ENCODE peak calls at places on chromosomes 5 and 9, in seven cellular contexts. One of them, this sample, is unnamed.

GRCh38 chr9:99105152-99106043 is 485 bp downstream of the TGFBR1 start:
- DNase-seq in type B pancreatic cell: peak
- DNase-seq in HFFc6: peak
- DNase-seq in left ventricle myocardium inferior: peak
- DNase-seq in cardiac muscle cell: peak
- DNase-seq in neural crest cell: peak
- DNase-seq in upper lobe of right lung: peak
- DNase-seq in this sample: peak

GRCh38 chr9:104068546-104068945 is 25.6 kb upstream of the SMC2 start:
- DNase-seq in upper lobe of right lung: no peak
- DNase-seq in left ventricle myocardium inferior: no peak
- DNase-seq in cardiac muscle cell: no peak
- DNase-seq in neural crest cell: no peak
- DNase-seq in HFFc6: no peak
- DNase-seq in type B pancreatic cell: no peak
- DNase-seq in this sample: no peak

GRCh38 chr5:45399041-45399440 is 297.1 kb downstream of the HCN1 start:
- DNase-seq in type B pancreatic cell: no peak
- DNase-seq in HFFc6: no peak
- DNase-seq in left ventricle myocardium inferior: no peak
- DNase-seq in cardiac muscle cell: peak
- DNase-seq in upper lobe of right lung: no peak
- DNase-seq in neural crest cell: no peak
- DNase-seq in this sample: no peak

GRCh38 chr5:16593013-16593412 is 23.8 kb downstream of the RETREG1 start:
- DNase-seq in HFFc6: peak
- DNase-seq in left ventricle myocardium inferior: no peak
- DNase-seq in neural crest cell: no peak
- DNase-seq in cardiac muscle cell: no peak
- DNase-seq in type B pancreatic cell: no peak
- DNase-seq in upper lobe of right lung: no peak
- DNase-seq in this sample: no peak

GRCh38 chr5:12965804-12966203 is 978.7 kb downstream of the DNAH5 start:
- DNase-seq in HFFc6: no peak
- DNase-seq in type B pancreatic cell: no peak
- DNase-seq in neural crest cell: no peak
- DNase-seq in left ventricle myocardium inferior: no peak
- DNase-seq in upper lobe of right lung: no peak
- DNase-seq in cardiac muscle cell: no peak
- DNase-seq in this sample: no peak

GRCh38 chr9:112168197-112168596 is 6.9 kb downstream of the SUSD1 start:
- DNase-seq in HFFc6: no peak
- DNase-seq in type B pancreatic cell: no peak
- DNase-seq in upper lobe of right lung: no peak
- DNase-seq in left ventricle myocardium inferior: no peak
- DNase-seq in neural crest cell: no peak
- DNase-seq in cardiac muscle cell: no peak
- DNase-seq in this sample: no peak

GRCh38 chr5:180259260-180259611 is 32.6 kb downstream of the MAPK9 start:
- DNase-seq in upper lobe of right lung: no peak
- DNase-seq in HFFc6: no peak
- DNase-seq in left ventricle myocardium inferior: no peak
- DNase-seq in cardiac muscle cell: no peak
- DNase-seq in neural crest cell: no peak
- DNase-seq in type B pancreatic cell: no peak
- DNase-seq in this sample: no peak

GRCh38 chr9:6096821-6097220 is 81.4 kb upstream of the RANBP6 start:
- DNase-seq in type B pancreatic cell: no peak
- DNase-seq in HFFc6: peak
- DNase-seq in cardiac muscle cell: no peak
- DNase-seq in neural crest cell: no peak
- DNase-seq in upper lobe of right lung: no peak
- DNase-seq in left ventricle myocardium inferior: no peak
- DNase-seq in this sample: no peak

GRCh38 chr5:161105563-161105962 is 253.6 kb upstream of the ATP10B start:
- DNase-seq in upper lobe of right lung: no peak
- DNase-seq in HFFc6: no peak
- DNase-seq in type B pancreatic cell: no peak
- DNase-seq in cardiac muscle cell: peak
- DNase-seq in left ventricle myocardium inferior: no peak
- DNase-seq in neural crest cell: no peak
- DNase-seq in this sample: no peak

GRCh38 chr5:138950411-138951011 is 75.4 kb upstream of the LRRTM2 start:
- DNase-seq in left ventricle myocardium inferior: no peak
- DNase-seq in upper lobe of right lung: peak
- DNase-seq in type B pancreatic cell: no peak
- DNase-seq in neural crest cell: no peak
- DNase-seq in cardiac muscle cell: no peak
- DNase-seq in HFFc6: no peak
- DNase-seq in this sample: no peak

GRCh38 chr5:23332650-23333251 is 174.7 kb upstream of the PRDM9 start:
- DNase-seq in cardiac muscle cell: peak
- DNase-seq in HFFc6: no peak
- DNase-seq in upper lobe of right lung: no peak
- DNase-seq in neural crest cell: no peak
- DNase-seq in type B pancreatic cell: no peak
- DNase-seq in left ventricle myocardium inferior: no peak
- DNase-seq in this sample: no peak
- TF ChIP-seq CTCF in cardiac muscle cell: peak
- TF ChIP-seq CTCF in HFFc6: no peak
- TF ChIP-seq CTCF in upper lobe of right lung: peak
- TF ChIP-seq CTCF in neural crest cell: peak
- TF ChIP-seq CTCF in type B pancreatic cell: peak
- TF ChIP-seq CTCF in left ventricle myocardium inferior: peak
- TF ChIP-seq CTCF in this sample: peak

GRCh38 chr5:102451082-102451481 is 47.7 kb downstream of the SLCO6A1 start:
- DNase-seq in HFFc6: no peak
- DNase-seq in left ventricle myocardium inferior: no peak
- DNase-seq in type B pancreatic cell: no peak
- DNase-seq in neural crest cell: no peak
- DNase-seq in upper lobe of right lung: no peak
- DNase-seq in cardiac muscle cell: no peak
- DNase-seq in this sample: no peak

GRCh38 chr5:102453716-102454115 is 45.1 kb downstream of the SLCO6A1 start:
- DNase-seq in left ventricle myocardium inferior: no peak
- DNase-seq in type B pancreatic cell: no peak
- DNase-seq in upper lobe of right lung: no peak
- DNase-seq in HFFc6: no peak
- DNase-seq in neural crest cell: no peak
- DNase-seq in cardiac muscle cell: no peak
- DNase-seq in this sample: no peak

GRCh38 chr5:102450313-102450990 is 48.3 kb downstream of the SLCO6A1 start:
- DNase-seq in left ventricle myocardium inferior: no peak
- DNase-seq in type B pancreatic cell: no peak
- DNase-seq in HFFc6: no peak
- DNase-seq in cardiac muscle cell: no peak
- DNase-seq in neural crest cell: no peak
- DNase-seq in upper lobe of right lung: no peak
- DNase-seq in this sample: no peak
- TF ChIP-seq CTCF in left ventricle myocardium inferior: no peak
- TF ChIP-seq CTCF in type B pancreatic cell: peak
- TF ChIP-seq CTCF in HFFc6: no peak
- TF ChIP-seq CTCF in cardiac muscle cell: no peak
- TF ChIP-seq CTCF in neural crest cell: peak
- TF ChIP-seq CTCF in upper lobe of right lung: no peak
- TF ChIP-seq CTCF in this sample: no peak

GRCh38 chr5:162591724-162592123 is 524.2 kb downstream of the GABRG2 start:
- DNase-seq in neural crest cell: no peak
- DNase-seq in left ventricle myocardium inferior: no peak
- DNase-seq in type B pancreatic cell: no peak
- DNase-seq in cardiac muscle cell: no peak
- DNase-seq in HFFc6: no peak
- DNase-seq in upper lobe of right lung: no peak
- DNase-seq in this sample: no peak

GRCh38 chr5:162593881-162594280 is 526.3 kb downstream of the GABRG2 start:
- DNase-seq in cardiac muscle cell: no peak
- DNase-seq in neural crest cell: no peak
- DNase-seq in HFFc6: no peak
- DNase-seq in upper lobe of right lung: no peak
- DNase-seq in type B pancreatic cell: no peak
- DNase-seq in left ventricle myocardium inferior: no peak
- DNase-seq in this sample: no peak
- TF ChIP-seq CTCF in cardiac muscle cell: no peak
- TF ChIP-seq CTCF in neural crest cell: peak
- TF ChIP-seq CTCF in HFFc6: peak
- TF ChIP-seq CTCF in upper lobe of right lung: peak
- TF ChIP-seq CTCF in type B pancreatic cell: peak
- TF ChIP-seq CTCF in left ventricle myocardium inferior: no peak
- TF ChIP-seq CTCF in this sample: peak

GRCh38 chr9:95107001-95107749 is 210.3 kb downstream of the FANCC start:
- DNase-seq in neural crest cell: no peak
- DNase-seq in HFFc6: no peak
- DNase-seq in left ventricle myocardium inferior: no peak
- DNase-seq in upper lobe of right lung: peak
- DNase-seq in type B pancreatic cell: no peak
- DNase-seq in cardiac muscle cell: no peak
- DNase-seq in this sample: no peak
- TF ChIP-seq CTCF in neural crest cell: no peak
- TF ChIP-seq CTCF in HFFc6: no peak
- TF ChIP-seq CTCF in left ventricle myocardium inferior: no peak
- TF ChIP-seq CTCF in upper lobe of right lung: no peak
- TF ChIP-seq CTCF in type B pancreatic cell: no peak
- TF ChIP-seq CTCF in cardiac muscle cell: no peak
- TF ChIP-seq CTCF in this sample: peak

DNA sequence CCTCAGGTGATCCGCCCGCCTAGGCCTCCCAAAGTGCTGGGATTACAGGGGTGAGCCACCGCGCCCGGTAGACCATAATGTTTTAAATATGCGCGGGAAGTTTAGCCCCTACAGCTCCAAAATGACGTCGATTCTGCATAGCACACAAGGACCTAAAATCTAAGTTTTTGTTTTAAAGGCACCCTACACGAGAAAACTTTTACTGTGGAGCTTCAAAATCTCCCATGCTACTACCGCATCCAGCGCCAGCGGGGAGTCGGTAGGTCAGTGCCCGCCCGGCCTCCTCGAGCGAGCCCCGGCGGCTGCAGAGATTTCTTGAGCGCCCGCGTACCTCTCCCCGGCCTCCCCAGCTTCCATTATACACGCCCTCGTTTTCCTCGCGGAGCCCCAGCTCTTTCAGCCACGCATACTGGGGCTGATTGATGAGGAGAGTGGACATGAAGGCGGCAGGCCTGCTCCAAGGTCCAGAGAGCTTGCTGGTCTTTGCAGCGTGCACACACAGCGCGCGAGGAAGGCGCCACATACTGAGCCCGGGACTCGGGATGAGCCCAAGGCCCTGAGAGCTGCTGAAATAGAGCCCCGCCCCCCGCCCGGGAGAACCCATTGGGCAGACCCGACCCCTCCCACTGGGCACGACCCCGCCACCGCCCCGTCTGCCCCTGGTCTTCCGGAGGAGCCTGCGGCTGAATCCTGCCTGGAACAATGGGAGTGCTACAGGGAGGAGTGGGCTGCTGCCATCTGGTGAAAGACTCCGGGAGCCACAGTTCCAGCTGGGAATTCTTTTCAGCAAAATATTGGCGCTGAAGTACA is at the start of gene ALDH7A1:
- DNase-seq in neural crest cell: peak
- DNase-seq in cardiac muscle cell: peak
- DNase-seq in left ventricle myocardium inferior: peak
- DNase-seq in HFFc6: peak
- DNase-seq in type B pancreatic cell: peak
- DNase-seq in upper lobe of right lung: peak
- DNase-seq in this sample: peak
- TF ChIP-seq CTCF in neural crest cell: peak
- TF ChIP-seq CTCF in cardiac muscle cell: peak
- TF ChIP-seq CTCF in left ventricle myocardium inferior: peak
- TF ChIP-seq CTCF in HFFc6: peak
- TF ChIP-seq CTCF in type B pancreatic cell: peak
- TF ChIP-seq CTCF in upper lobe of right lung: peak
- TF ChIP-seq CTCF in this sample: peak

GRCh38 chr5:171850354-171850947 is 64.8 kb downstream of the SMIM23 start:
- DNase-seq in upper lobe of right lung: no peak
- DNase-seq in HFFc6: no peak
- DNase-seq in left ventricle myocardium inferior: no peak
- DNase-seq in cardiac muscle cell: peak
- DNase-seq in neural crest cell: no peak
- DNase-seq in type B pancreatic cell: no peak
- DNase-seq in this sample: no peak
- TF ChIP-seq CTCF in upper lobe of right lung: peak
- TF ChIP-seq CTCF in HFFc6: peak
- TF ChIP-seq CTCF in left ventricle myocardium inferior: peak
- TF ChIP-seq CTCF in cardiac muscle cell: peak
- TF ChIP-seq CTCF in neural crest cell: peak
- TF ChIP-seq CTCF in type B pancreatic cell: peak
- TF ChIP-seq CTCF in this sample: peak

DNA sequence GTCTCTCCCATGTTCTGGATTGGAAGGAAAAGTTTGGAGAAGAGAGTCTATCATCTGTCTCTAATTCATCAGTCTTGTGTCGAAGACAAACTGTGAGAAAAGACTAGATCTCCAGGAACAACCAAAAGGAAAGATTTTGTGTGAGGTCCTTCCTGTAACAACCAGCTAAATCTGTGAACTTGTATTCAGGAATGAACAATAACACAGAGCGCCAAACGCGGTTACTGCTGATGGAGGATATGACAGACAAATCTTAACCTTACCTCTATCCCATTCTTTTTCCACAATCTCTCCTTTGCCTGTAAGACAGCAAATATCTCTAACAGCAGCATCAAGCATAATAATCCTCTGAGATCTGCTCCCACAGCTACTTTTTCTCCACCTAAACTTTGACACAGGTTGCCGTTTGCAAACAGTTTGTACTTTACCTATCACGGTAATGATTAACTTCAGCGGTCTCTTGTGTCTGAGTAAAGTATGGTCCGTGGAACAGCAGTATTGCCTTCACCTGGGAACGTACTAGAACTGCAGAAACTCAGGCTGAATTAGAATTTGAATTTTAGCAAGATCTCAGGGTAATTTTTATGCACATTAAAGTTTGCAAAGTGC is 387.6 kb downstream of the ELAVL2 start:
- DNase-seq in type B pancreatic cell: no peak
- DNase-seq in cardiac muscle cell: no peak
- DNase-seq in left ventricle myocardium inferior: no peak
- DNase-seq in neural crest cell: no peak
- DNase-seq in HFFc6: no peak
- DNase-seq in upper lobe of right lung: no peak
- DNase-seq in this sample: no peak
- TF ChIP-seq CTCF in type B pancreatic cell: no peak
- TF ChIP-seq CTCF in cardiac muscle cell: no peak
- TF ChIP-seq CTCF in left ventricle myocardium inferior: no peak
- TF ChIP-seq CTCF in neural crest cell: no peak
- TF ChIP-seq CTCF in HFFc6: no peak
- TF ChIP-seq CTCF in upper lobe of right lung: no peak
- TF ChIP-seq CTCF in this sample: no peak

DNA sequence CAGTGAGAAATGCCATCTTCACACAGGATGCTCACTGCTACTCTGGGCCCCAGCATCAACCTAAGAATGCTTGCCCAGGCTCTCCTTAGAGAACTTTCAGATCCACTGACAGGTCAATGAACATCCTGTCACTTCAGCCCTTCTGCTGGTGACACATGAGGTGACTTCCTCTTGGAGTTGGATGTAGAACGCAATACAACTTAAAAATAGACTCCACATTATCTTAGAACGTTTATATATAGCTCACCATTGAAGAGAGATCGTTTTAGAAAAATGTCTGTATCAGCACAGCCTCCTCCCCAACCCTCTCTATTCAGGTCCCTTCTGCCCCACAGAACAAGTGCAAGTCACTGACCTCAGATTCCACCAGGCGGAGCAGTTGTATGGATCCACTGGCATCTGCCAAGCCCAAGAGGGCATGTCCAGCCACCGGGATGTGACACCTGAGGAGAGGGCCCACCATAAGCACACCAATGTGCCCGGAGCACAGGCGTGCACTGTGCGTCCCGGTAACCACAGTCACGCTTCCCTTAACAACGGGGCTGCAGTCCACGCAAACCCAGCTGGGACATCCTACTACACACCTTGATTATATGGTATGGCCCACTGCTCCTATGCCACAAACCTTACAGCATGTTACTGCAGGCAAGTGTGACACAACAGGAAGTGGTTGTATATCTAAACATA is 2.9 kb downstream of the DPH7 start:
- DNase-seq in type B pancreatic cell: no peak
- DNase-seq in HFFc6: no peak
- DNase-seq in upper lobe of right lung: no peak
- DNase-seq in cardiac muscle cell: peak
- DNase-seq in left ventricle myocardium inferior: peak
- DNase-seq in neural crest cell: no peak
- DNase-seq in this sample: no peak
- TF ChIP-seq CTCF in type B pancreatic cell: no peak
- TF ChIP-seq CTCF in HFFc6: no peak
- TF ChIP-seq CTCF in upper lobe of right lung: no peak
- TF ChIP-seq CTCF in cardiac muscle cell: no peak
- TF ChIP-seq CTCF in left ventricle myocardium inferior: peak
- TF ChIP-seq CTCF in neural crest cell: no peak
- TF ChIP-seq CTCF in this sample: no peak

This sample was measured in chondrocyte.